ENCODE peak calls at places on chromosomes 1 and 21, in four cellular contexts. P is lung, G is AG04450, I is GM12865. R is an unnamed sample.

GRCh38 chr1:32181563-32181962 is 2.1 kb downstream of the TXLNA start:
- DNase-seq in P (no peak), G (no peak), I (no peak), R (no peak)

GRCh38 chr1:175857756-175858155 is 114.4 kb upstream of the TNR start:
- DNase-seq in P (no peak), G (no peak), I (no peak), R (no peak)

GRCh38 chr1:17141441-17142197 is 22.4 kb upstream of the PADI2 start:
- DNase-seq in P (no peak), G (no peak), I (peak), R (no peak)

GRCh38 chr1:99619583-99619982 is 26.3 kb upstream of the PALMD start:
- DNase-seq in P (no peak), G (no peak), I (no peak), R (no peak)

GRCh38 chr1:51518730-51519047 is 377 bp downstream of the EPS15 start:
- DNase-seq in P (no peak), G (no peak), I (peak), R (no peak)

GRCh38 chr1:15730423-15730822 is 5.6 kb upstream of the SLC25A34 start:
- DNase-seq in P (no peak), G (no peak), I (no peak), R (no peak)

GRCh38 chr1:62836856-62837540 is 53.1 kb downstream of the ATG4C start:
- DNase-seq in P (no peak), G (no peak), I (no peak), R (no peak)

GRCh38 chr1:202590975-202591411 is 119.3 kb downstream of the SYT2 start:
- DNase-seq in P (no peak), G (no peak), I (no peak), R (no peak)

GRCh38 chr21:32921632-32922230 is 104.0 kb upstream of the OLIG2 start:
- DNase-seq in P (no peak), G (no peak), I (peak), R (no peak)

GRCh38 chr1:190633488-190633887 is 155.8 kb upstream of the BRINP3 start:
- DNase-seq in P (no peak), G (no peak), I (no peak), R (peak)

DNA sequence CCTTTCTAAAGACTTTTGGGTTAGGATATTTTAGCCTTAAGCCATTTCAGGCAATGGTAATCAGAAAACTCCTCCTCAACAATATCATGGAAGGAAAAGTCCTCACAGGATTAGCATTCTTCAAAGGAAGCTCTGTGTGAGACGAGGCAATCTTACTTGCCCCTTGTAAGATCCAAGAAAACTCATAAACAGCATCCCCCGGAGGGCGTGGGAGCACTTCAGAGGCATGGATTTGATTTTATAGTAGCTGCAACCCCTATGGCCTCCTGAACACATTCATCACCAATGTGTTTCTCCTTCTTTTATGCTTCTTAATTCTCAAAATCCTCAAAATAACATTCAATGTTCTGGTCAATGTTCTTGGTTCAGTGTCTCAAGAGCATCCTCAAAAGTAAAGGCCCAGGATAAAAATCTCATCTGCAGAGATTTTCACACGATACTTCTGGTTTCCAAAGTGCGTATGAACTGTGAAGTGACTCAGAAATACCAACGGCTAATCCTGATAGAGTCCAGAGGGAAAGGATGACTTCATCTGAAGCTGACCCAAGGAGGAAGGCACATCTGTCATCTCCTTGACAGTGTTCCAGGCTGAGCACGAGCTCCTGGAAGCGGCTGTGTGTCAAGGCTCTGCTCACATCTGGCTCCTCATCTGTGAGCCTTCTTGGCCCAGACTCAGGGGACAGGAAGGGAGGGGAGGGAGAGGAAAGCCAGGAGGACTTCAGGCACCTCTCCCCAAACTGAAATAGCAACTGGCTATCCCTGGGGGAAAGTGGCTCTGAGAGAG is 49.3 kb upstream of the PSEN2 start:
- DNase-seq in P (peak), G (peak), I (no peak), R (peak)
- TF ChIP-seq CTCF in P (no peak), G (no peak), I (no peak), R (no peak)

GRCh38 chr21:45802956-45803612 is 159.6 kb downstream of the PCBP3 start:
- DNase-seq in P (no peak), G (no peak), I (no peak), R (no peak)
- TF ChIP-seq CTCF in P (no peak), G (no peak), I (no peak), R (no peak)

GRCh38 chr1:108201682-108202081 is 1.5 kb upstream of the SLC25A24 start:
- DNase-seq in P (no peak), G (no peak), I (no peak), R (no peak)

GRCh38 chr1:108199781-108200626 is at the start of gene SLC25A24:
- DNase-seq in P (peak), G (peak), I (peak), R (peak)

GRCh38 chr1:108199231-108199657 is 899 bp downstream of the SLC25A24 start:
- DNase-seq in P (no peak), G (no peak), I (peak), R (peak)

DNA sequence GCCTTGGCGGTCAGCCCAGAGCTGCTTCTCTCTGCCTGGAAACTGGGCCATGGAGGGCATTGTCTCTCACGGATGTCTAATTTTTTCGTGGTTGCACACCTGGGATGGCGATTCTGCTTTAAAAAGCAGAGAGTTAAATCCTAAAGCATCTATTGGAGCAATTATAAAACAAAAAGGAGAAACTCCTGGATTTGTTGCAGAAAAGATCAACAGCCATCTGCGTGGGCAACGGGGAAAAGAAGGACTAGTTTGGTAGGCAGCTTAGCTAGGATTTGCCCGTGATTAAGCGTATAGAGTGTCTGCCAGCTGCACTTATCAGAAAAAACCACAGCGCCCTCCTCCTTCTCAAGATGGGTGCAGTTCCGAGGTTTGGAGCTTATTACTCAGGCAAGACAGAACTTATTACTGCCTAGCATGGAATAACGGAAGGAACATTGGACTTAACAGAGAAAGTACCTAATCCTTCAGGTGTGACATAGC is 524 bp upstream of the SLC25A24 start:
- DNase-seq in P (peak), G (peak), I (peak), R (peak)
- TF ChIP-seq CTCF in P (peak), G (peak), I (peak), R (peak)

GRCh38 chr1:27575861-27576331 is 28.0 kb downstream of the AHDC1 start:
- DNase-seq in P (peak), G (no peak), I (peak), R (peak)
- TF ChIP-seq CTCF in P (no peak), G (no peak), I (no peak), R (no peak)

DNA sequence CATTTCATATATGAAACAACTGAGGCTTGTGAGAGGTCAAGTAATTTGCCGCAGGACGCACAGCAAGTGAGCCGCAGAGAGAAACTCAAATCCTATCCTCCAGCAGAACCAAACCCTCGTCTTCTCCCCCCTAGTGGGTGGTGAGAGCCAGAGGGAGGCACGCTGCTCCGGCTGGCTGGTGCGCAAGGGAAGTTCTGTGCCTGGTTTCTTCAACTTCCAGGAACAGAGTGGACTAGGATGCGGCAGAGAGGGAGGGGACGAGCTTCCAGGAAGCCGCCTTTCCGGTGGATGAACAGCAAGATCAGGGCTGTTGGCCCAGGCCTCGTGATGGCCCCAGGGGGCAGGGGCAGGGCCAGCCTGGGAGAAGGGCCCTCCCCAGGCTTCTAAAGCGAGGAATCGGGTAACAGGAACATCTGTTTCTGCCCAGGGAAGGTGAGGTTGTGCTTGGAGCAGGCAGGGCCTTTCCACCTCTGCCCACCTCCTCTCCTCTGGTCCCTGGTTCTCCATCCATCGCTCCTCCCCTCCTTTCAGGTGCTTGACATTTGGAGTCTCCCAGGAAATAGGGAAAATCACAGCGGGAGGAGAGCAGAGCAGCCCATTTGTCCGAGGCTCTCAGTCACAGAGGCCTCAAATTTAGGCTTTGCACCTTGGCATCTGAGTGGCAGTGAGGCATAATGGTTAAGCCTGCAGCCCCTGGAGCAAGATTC is 16.8 kb upstream of the PDIK1L start:
- DNase-seq in P (no peak), G (no peak), I (no peak), R (peak)
- TF ChIP-seq CTCF in P (no peak), G (peak), I (no peak), R (peak)

DNA sequence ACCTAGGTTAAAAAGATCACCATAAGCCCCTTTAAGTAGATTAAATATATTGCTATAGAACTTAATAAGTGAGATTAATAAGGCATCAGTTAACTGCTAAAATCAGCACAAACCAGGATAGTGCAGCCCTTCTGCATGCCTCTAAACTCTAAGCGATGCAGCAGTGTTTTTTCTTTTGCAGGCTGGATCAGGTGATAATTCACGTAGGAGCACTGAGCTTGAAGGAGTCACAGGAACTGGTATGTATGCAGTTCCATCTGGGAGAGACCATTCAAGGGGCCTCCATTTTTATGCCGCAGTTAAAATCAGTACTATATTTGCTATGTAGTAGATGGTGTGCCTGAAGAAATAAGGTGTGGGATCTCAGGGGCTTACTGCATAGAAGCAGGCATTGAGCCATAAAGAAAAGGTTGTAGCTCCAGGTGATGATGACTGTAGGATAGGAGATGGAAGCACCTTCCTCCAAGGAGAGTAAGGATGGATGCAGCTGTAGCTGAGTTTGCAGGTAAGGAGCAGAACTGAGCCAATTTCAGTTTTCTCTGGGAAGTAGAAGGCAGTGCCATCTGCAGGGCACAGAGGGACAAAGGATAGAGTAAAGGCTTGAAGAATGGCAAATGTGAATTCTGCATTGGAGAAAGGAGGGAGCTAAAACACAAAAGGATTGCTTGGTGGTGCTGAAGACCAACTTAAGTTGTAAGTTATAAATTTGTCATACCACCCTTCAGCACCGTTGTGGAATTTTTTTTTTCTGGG is 22.6 kb downstream of the NPL start:
- DNase-seq in P (no peak), G (no peak), I (no peak), R (no peak)
- TF ChIP-seq CTCF in P (no peak), G (no peak), I (no peak), R (no peak)

R was measured in fibroblast of pulmonary artery.